ENCODE peak calls at places on chromosomes 1 and 21, in four cellular contexts. Z is activated naive CD8-positive, alpha-beta T cell treated with anti-CD3 and anti-CD28 coated beads, Interleukin-2, amount 50 U/mL, for 24 hours; Q is neuronal stem cell; J is fibroblast of the aortic adventitia. E is an unnamed sample.

GRCh38 chr1:226700861-226701260 is 38.2 kb downstream of the ITPKB start:
- DNase-seq in Z (no peak), Q (no peak), J (no peak), E (no peak)

GRCh38 chr1:27593341-27594326 is 10.3 kb downstream of the AHDC1 start:
- DNase-seq in Z (no peak), Q (no peak), J (no peak), E (peak)

GRCh38 chr1:219659682-219660081 is 46.8 kb upstream of the ZC3H11B start:
- DNase-seq in Z (no peak), Q (no peak), J (peak), E (peak)

GRCh38 chr1:31105646-31106045 is 40.1 kb upstream of the PUM1 start:
- DNase-seq in Z (peak), Q (no peak), J (no peak), E (no peak)

GRCh38 chr1:20601123-20601825 is 12.4 kb downstream of the CDA start:
- DNase-seq in Z (no peak), Q (no peak), J (peak), E (no peak)

GRCh38 chr1:183956559-183957188 is 80.9 kb downstream of the COLGALT2 start:
- DNase-seq in Z (peak), Q (no peak), J (peak), E (no peak)

GRCh38 chr1:229509576-229509975 is 1.4 kb upstream of the NUP133 start:
- DNase-seq in Z (no peak), Q (no peak), J (no peak), E (no peak)

GRCh38 chr1:232599178-232600041 is 30.5 kb downstream of the SIPA1L2 start:
- DNase-seq in Z (no peak), Q (no peak), J (peak), E (no peak)

GRCh38 chr1:30490554-30491053 is 232.8 kb downstream of the MATN1 start:
- DNase-seq in Z (no peak), Q (no peak), J (no peak), E (no peak)

GRCh38 chr1:26274801-26275425 is 5.0 kb upstream of the SH3BGRL3 start:
- DNase-seq in Z (peak), Q (no peak), J (no peak), E (no peak)

GRCh38 chr1:43274125-43274803 is 4.5 kb downstream of the TMEM125 start:
- DNase-seq in Z (peak), Q (no peak), J (peak), E (no peak)

GRCh38 chr1:116111196-116112021 is at the start of gene MAB21L3:
- DNase-seq in Z (no peak), Q (no peak), J (no peak), E (no peak)

GRCh38 chr1:246067432-246068021 is 439.6 kb downstream of the SMYD3 start:
- DNase-seq in Z (peak), Q (no peak), J (no peak), E (peak)

GRCh38 chr1:61095127-61095812 is 12.9 kb downstream of the NFIA start:
- DNase-seq in Z (no peak), Q (no peak), J (no peak), E (no peak)

GRCh38 chr1:236083650-236084385 is 18.9 kb upstream of the NID1 start:
- DNase-seq in Z (no peak), Q (no peak), J (peak), E (no peak)

GRCh38 chr1:25617626-25618432 is 1.2 kb downstream of the MAN1C1 start:
- DNase-seq in Z (no peak), Q (no peak), J (no peak), E (peak)

GRCh38 chr1:72281637-72282270 is 585 bp downstream of the NEGR1 start:
- DNase-seq in Z (peak), Q (peak), J (peak), E (no peak)

GRCh38 chr1:165344736-165345135 is 11.8 kb downstream of the LMX1A start:
- DNase-seq in Z (no peak), Q (no peak), J (no peak), E (peak)

GRCh38 chr1:179142889-179143299 is 61.0 kb downstream of the TOR3A start:
- DNase-seq in Z (no peak), Q (no peak), J (peak), E (no peak)

GRCh38 chr21:29221259-29221744 is 77.4 kb upstream of the BACH1 start:
- DNase-seq in Z (no peak), Q (no peak), J (peak), E (no peak)

GRCh38 chr1:201568859-201569294 is 29.9 kb downstream of the NAV1 start:
- DNase-seq in Z (no peak), Q (no peak), J (no peak), E (no peak)

GRCh38 chr1:107842241-107842640 is 122.7 kb downstream of the VAV3 start:
- DNase-seq in Z (no peak), Q (no peak), J (no peak), E (no peak)

E was measured in retina.